ENCODE peak calls at places on chromosome 1, in four cellular contexts. One of them, this sample, is unnamed.

GRCh38 chr1:207872655-207873054 is 38.3 kb downstream of the CD34 start:
- DNase-seq in mesenchymal stem cell: no peak
- DNase-seq in fibroblast of mammary gland: no peak
- DNase-seq in thoracic aorta: no peak
- DNase-seq in this sample: no peak

GRCh38 chr1:24957808-24958752 is 28.0 kb upstream of the RUNX3 start:
- DNase-seq in mesenchymal stem cell: no peak
- DNase-seq in thoracic aorta: no peak
- DNase-seq in fibroblast of mammary gland: no peak
- DNase-seq in this sample: no peak

GRCh38 chr1:148315081-148315811 is 163.2 kb upstream of the NBPF11 start:
- DNase-seq in fibroblast of mammary gland: peak
- DNase-seq in thoracic aorta: no peak
- DNase-seq in mesenchymal stem cell: no peak
- DNase-seq in this sample: peak

GRCh38 chr1:22645936-22646335 is 2.5 kb downstream of the C1QC start:
- DNase-seq in mesenchymal stem cell: no peak
- DNase-seq in thoracic aorta: no peak
- DNase-seq in fibroblast of mammary gland: no peak
- DNase-seq in this sample: no peak

GRCh38 chr1:85275701-85276289 is 637 bp downstream of the BCL10 start:
- DNase-seq in mesenchymal stem cell: peak
- DNase-seq in thoracic aorta: no peak
- DNase-seq in fibroblast of mammary gland: no peak
- DNase-seq in this sample: peak

GRCh38 chr1:41810446-41810845 is 108.3 kb downstream of the HIVEP3 start:
- DNase-seq in fibroblast of mammary gland: peak
- DNase-seq in mesenchymal stem cell: peak
- DNase-seq in thoracic aorta: no peak
- DNase-seq in this sample: peak

GRCh38 chr1:51734899-51735745 is 118.2 kb downstream of the OSBPL9 start:
- DNase-seq in thoracic aorta: no peak
- DNase-seq in mesenchymal stem cell: no peak
- DNase-seq in fibroblast of mammary gland: peak
- DNase-seq in this sample: no peak

GRCh38 chr1:202160377-202160940 is at the start of gene PTPN7:
- DNase-seq in thoracic aorta: no peak
- DNase-seq in mesenchymal stem cell: no peak
- DNase-seq in fibroblast of mammary gland: no peak
- DNase-seq in this sample: no peak

GRCh38 chr1:213988639-213989070 is 882 bp downstream of the PROX1 start:
- DNase-seq in thoracic aorta: no peak
- DNase-seq in fibroblast of mammary gland: no peak
- DNase-seq in mesenchymal stem cell: no peak
- DNase-seq in this sample: no peak

GRCh38 chr1:16677552-16678423 is 11.0 kb upstream of the RNU1-3 start:
- DNase-seq in thoracic aorta: no peak
- DNase-seq in fibroblast of mammary gland: peak
- DNase-seq in mesenchymal stem cell: peak
- DNase-seq in this sample: peak

GRCh38 chr1:205437570-205437969 is 15.7 kb upstream of the LEMD1 start:
- DNase-seq in mesenchymal stem cell: no peak
- DNase-seq in fibroblast of mammary gland: no peak
- DNase-seq in thoracic aorta: no peak
- DNase-seq in this sample: no peak

GRCh38 chr1:197464039-197464438 is 196.0 kb downstream of the CRB1 start:
- DNase-seq in fibroblast of mammary gland: peak
- DNase-seq in thoracic aorta: no peak
- DNase-seq in mesenchymal stem cell: peak
- DNase-seq in this sample: peak

GRCh38 chr1:68785328-68785727 is 288.4 kb upstream of the DEPDC1 start:
- DNase-seq in thoracic aorta: no peak
- DNase-seq in mesenchymal stem cell: no peak
- DNase-seq in fibroblast of mammary gland: no peak
- DNase-seq in this sample: no peak

GRCh38 chr1:181117648-181118449 is 29.3 kb downstream of the IER5 start:
- DNase-seq in thoracic aorta: no peak
- DNase-seq in fibroblast of mammary gland: peak
- DNase-seq in mesenchymal stem cell: peak
- DNase-seq in this sample: peak

DNA sequence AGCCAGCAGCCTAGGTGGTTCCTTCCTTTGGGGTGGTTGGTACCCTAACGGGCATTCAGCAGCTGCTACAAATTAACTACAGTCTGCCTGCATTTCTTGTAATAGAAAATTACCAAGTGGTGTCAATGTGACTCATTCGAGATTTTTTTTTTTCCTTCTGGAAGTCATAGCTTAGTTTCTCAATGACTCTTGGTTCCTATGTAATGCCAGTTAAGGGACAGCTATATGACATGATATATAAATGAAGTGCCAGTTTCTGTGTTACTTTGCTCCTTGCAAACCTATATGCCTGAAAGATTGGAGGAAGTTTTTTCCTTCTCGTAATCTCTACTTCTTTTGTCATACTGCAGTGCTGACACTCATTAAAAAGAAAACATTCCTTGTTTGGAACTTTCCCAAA is 2.6 kb downstream of the MGST3 start:
- DNase-seq in thoracic aorta: no peak
- DNase-seq in fibroblast of mammary gland: peak
- DNase-seq in mesenchymal stem cell: peak
- DNase-seq in this sample: no peak
- H3K4me3 ChIP-seq in thoracic aorta: peak
- H3K4me3 ChIP-seq in fibroblast of mammary gland: no peak
- H3K4me3 ChIP-seq in mesenchymal stem cell: peak
- H3K4me3 ChIP-seq in this sample: no peak

GRCh38 chr1:164907666-164908065 is 348.7 kb downstream of the PBX1 start:
- DNase-seq in thoracic aorta: no peak
- DNase-seq in mesenchymal stem cell: no peak
- DNase-seq in fibroblast of mammary gland: no peak
- DNase-seq in this sample: no peak
- H3K4me3 ChIP-seq in thoracic aorta: no peak
- H3K4me3 ChIP-seq in mesenchymal stem cell: no peak
- H3K4me3 ChIP-seq in fibroblast of mammary gland: no peak
- H3K4me3 ChIP-seq in this sample: no peak

GRCh38 chr1:222709700-222710153 is 2.6 kb downstream of the AIDA start:
- DNase-seq in thoracic aorta: no peak
- DNase-seq in fibroblast of mammary gland: no peak
- DNase-seq in mesenchymal stem cell: no peak
- DNase-seq in this sample: peak

GRCh38 chr1:222712253-222713090 is at the start of the genes AIDA and BROX:
- DNase-seq in thoracic aorta: peak
- DNase-seq in mesenchymal stem cell: peak
- DNase-seq in fibroblast of mammary gland: peak
- DNase-seq in this sample: peak

GRCh38 chr1:222716393-222716792 is 4.0 kb downstream of the BROX start:
- DNase-seq in thoracic aorta: no peak
- DNase-seq in fibroblast of mammary gland: no peak
- DNase-seq in mesenchymal stem cell: no peak
- DNase-seq in this sample: no peak

GRCh38 chr1:222711319-222712252 is 705 bp downstream of the AIDA start:
- DNase-seq in mesenchymal stem cell: peak
- DNase-seq in fibroblast of mammary gland: peak
- DNase-seq in thoracic aorta: peak
- DNase-seq in this sample: peak

GRCh38 chr1:222713091-222714012 is 988 bp downstream of the BROX start:
- DNase-seq in fibroblast of mammary gland: peak
- DNase-seq in mesenchymal stem cell: peak
- DNase-seq in thoracic aorta: peak
- DNase-seq in this sample: peak
- H3K4me3 ChIP-seq in fibroblast of mammary gland: peak
- H3K4me3 ChIP-seq in mesenchymal stem cell: peak
- H3K4me3 ChIP-seq in thoracic aorta: peak
- H3K4me3 ChIP-seq in this sample: peak

GRCh38 chr1:10834770-10835412 is 38.4 kb upstream of the CASZ1 start:
- DNase-seq in mesenchymal stem cell: no peak
- DNase-seq in fibroblast of mammary gland: no peak
- DNase-seq in thoracic aorta: no peak
- DNase-seq in this sample: no peak
- H3K4me3 ChIP-seq in mesenchymal stem cell: no peak
- H3K4me3 ChIP-seq in fibroblast of mammary gland: no peak
- H3K4me3 ChIP-seq in thoracic aorta: no peak
- H3K4me3 ChIP-seq in this sample: no peak

GRCh38 chr1:108590436-108590835 is 30.5 kb downstream of the EEIG2 start:
- DNase-seq in fibroblast of mammary gland: peak
- DNase-seq in mesenchymal stem cell: peak
- DNase-seq in thoracic aorta: no peak
- DNase-seq in this sample: peak
- H3K4me3 ChIP-seq in fibroblast of mammary gland: no peak
- H3K4me3 ChIP-seq in mesenchymal stem cell: peak
- H3K4me3 ChIP-seq in thoracic aorta: peak
- H3K4me3 ChIP-seq in this sample: no peak

This sample was measured in choroid plexus epithelial cell.